ENCODE peak calls at places on chromosomes 3 and 15, in six cellular contexts. G is cardiac fibroblast, Z is transverse colon, U is stomach, S is PC-3, E is K562. D is an unnamed sample.
A peak's percentile ranks its signal among the peaks of the same experiment; 100 is the strongest.

GRCh38 chr3:25493786-25494185 is 65.7 kb downstream of the RARB start:
- DNase-seq in G (peak; percentile 64), Z (no peak), U (no peak), S (peak; percentile 7), E (no peak), D (no peak)

GRCh38 chr3:127763337-127763736 is 59.0 kb downstream of the MGLL start:
- DNase-seq in G (no peak), Z (no peak), U (no peak), S (no peak), E (no peak), D (no peak)

GRCh38 chr15:27934782-27935181 is 164.3 kb downstream of the OCA2 start:
- DNase-seq in G (no peak), Z (no peak), U (no peak), S (no peak), E (no peak), D (no peak)

GRCh38 chr3:43742935-43743334 is 52.2 kb downstream of the ABHD5 start:
- DNase-seq in G (peak; percentile 70), Z (no peak), U (no peak), S (no peak), E (no peak), D (no peak)

GRCh38 chr3:127775398-127776109 is 46.8 kb downstream of the MGLL start:
- DNase-seq in G (peak; percentile 75), Z (no peak), U (no peak), S (no peak), E (no peak), D (no peak)

GRCh38 chr3:146972726-146973125 is 367.6 kb upstream of the PLSCR5 start:
- DNase-seq in G (peak; percentile 61), Z (no peak), U (no peak), S (no peak), E (no peak), D (no peak)

GRCh38 chr3:46674031-46674592 is 19.4 kb downstream of the ALS2CL start:
- DNase-seq in G (no peak), Z (no peak), U (no peak), S (no peak), E (no peak), D (no peak)

GRCh38 chr3:150599611-150600297 is 3.4 kb upstream of the SELENOT start:
- DNase-seq in G (peak; percentile 41), Z (no peak), U (no peak), S (peak; percentile 96), E (peak; percentile 29), D (peak; percentile 43)

GRCh38 chr3:48268936-48269551 is 28.1 kb downstream of the ZNF589 start:
- DNase-seq in G (peak; percentile 9), Z (peak; percentile 47), U (no peak), S (no peak), E (no peak), D (no peak)

GRCh38 chr3:165254812-165255211 is 58.6 kb upstream of the SLITRK3 start:
- DNase-seq in G (peak; percentile 45), Z (no peak), U (no peak), S (peak; percentile 69), E (no peak), D (no peak)

GRCh38 chr15:89556413-89557262 is 18.6 kb upstream of the TICRR start:
- DNase-seq in G (peak; percentile 86), Z (peak; percentile 31), U (no peak), S (peak; percentile 91), E (peak; percentile 57), D (peak; percentile 45)

GRCh38 chr3:62277470-62277869 is 95.9 kb downstream of the FEZF2 start:
- DNase-seq in G (no peak), Z (no peak), U (no peak), S (no peak), E (no peak), D (no peak)

GRCh38 chr15:98530570-98530969 is 117.8 kb upstream of the IGF1R start:
- DNase-seq in G (no peak), Z (no peak), U (no peak), S (no peak), E (no peak), D (no peak)

GRCh38 chr3:137035631-137036030 is 77.8 kb downstream of the IL20RB start:
- DNase-seq in G (peak; percentile 29), Z (no peak), U (no peak), S (peak; percentile 45), E (peak; percentile 32), D (no peak)

GRCh38 chr3:69368129-69368741 is 17.7 kb downstream of the FRMD4B start:
- DNase-seq in G (no peak), Z (peak; percentile 32), U (no peak), S (no peak), E (no peak), D (peak; percentile 68)

GRCh38 chr3:37996785-37997301 is 6.3 kb downstream of the VILL start:
- DNase-seq in G (peak; percentile 81), Z (peak; percentile 91), U (peak; percentile 87), S (peak; percentile 96), E (peak; percentile 84), D (peak; percentile 83)

GRCh38 chr15:63601026-63601726 is 4.0 kb downstream of the FBXL22 start:
- DNase-seq in G (peak; percentile 17), Z (peak; percentile 55), U (no peak), S (no peak), E (no peak), D (peak; percentile 64)

GRCh38 chr15:23647421-23648375 is at the start of gene MAGEL2:
- DNase-seq in G (peak; percentile 0), Z (no peak), U (no peak), S (no peak), E (no peak), D (no peak)

GRCh38 chr3:104323226-104323625 is 1043.5 kb upstream of the ALCAM start:
- DNase-seq in G (no peak), Z (no peak), U (no peak), S (no peak), E (no peak), D (no peak)

GRCh38 chr15:41561777-41562145 is 2.7 kb downstream of the TYRO3 start:
- DNase-seq in G (peak; percentile 85), Z (peak; percentile 24), U (no peak), S (no peak), E (peak; percentile 40), D (no peak)

GRCh38 chr3:8538904-8539303 is 37.3 kb downstream of the LMCD1 start:
- DNase-seq in G (peak; percentile 76), Z (no peak), U (no peak), S (peak; percentile 11), E (no peak), D (no peak)

GRCh38 chr15:56886450-56886856 is 32.0 kb upstream of the TCF12 start:
- DNase-seq in G (no peak), Z (no peak), U (no peak), S (no peak), E (no peak), D (no peak)

GRCh38 chr15:32855942-32856341 is 138.1 kb downstream of the GREM1 start:
- DNase-seq in G (peak; percentile 97), Z (no peak), U (no peak), S (peak; percentile 94), E (no peak), D (no peak)

GRCh38 chr3:31288641-31289100 is 244.1 kb upstream of the STT3B start:
- DNase-seq in G (peak; percentile 45), Z (peak; percentile 11), U (peak; percentile 37), S (peak; percentile 96), E (no peak), D (no peak)

GRCh38 chr15:41490355-41490754 is 3.3 kb upstream of the ITPKA start:
- DNase-seq in G (peak; percentile 85), Z (no peak), U (no peak), S (peak; percentile 94), E (peak; percentile 53), D (peak; percentile 80)

GRCh38 chr3:130386604-130387263 is 41.3 kb downstream of the COL6A5 start:
- DNase-seq in G (peak; percentile 52), Z (no peak), U (no peak), S (peak; percentile 62), E (peak; percentile 77), D (no peak)

GRCh38 chr3:160210799-160211221 is 14.4 kb upstream of the C3orf80 start:
- DNase-seq in G (peak; percentile 75), Z (no peak), U (no peak), S (peak; percentile 54), E (no peak), D (peak; percentile 18)

GRCh38 chr3:22900296-22900695 is 302.8 kb upstream of the UBE2E2 start:
- DNase-seq in G (no peak), Z (no peak), U (no peak), S (no peak), E (no peak), D (no peak)

GRCh38 chr3:11545186-11545851 is 98.4 kb downstream of the VGLL4 start:
- DNase-seq in G (no peak), Z (no peak), U (no peak), S (no peak), E (no peak), D (no peak)
- TF ChIP-seq CTCF in G (peak; percentile 10), Z (no peak), U (no peak), S (no peak), E (no peak), D (no peak)

DNA sequence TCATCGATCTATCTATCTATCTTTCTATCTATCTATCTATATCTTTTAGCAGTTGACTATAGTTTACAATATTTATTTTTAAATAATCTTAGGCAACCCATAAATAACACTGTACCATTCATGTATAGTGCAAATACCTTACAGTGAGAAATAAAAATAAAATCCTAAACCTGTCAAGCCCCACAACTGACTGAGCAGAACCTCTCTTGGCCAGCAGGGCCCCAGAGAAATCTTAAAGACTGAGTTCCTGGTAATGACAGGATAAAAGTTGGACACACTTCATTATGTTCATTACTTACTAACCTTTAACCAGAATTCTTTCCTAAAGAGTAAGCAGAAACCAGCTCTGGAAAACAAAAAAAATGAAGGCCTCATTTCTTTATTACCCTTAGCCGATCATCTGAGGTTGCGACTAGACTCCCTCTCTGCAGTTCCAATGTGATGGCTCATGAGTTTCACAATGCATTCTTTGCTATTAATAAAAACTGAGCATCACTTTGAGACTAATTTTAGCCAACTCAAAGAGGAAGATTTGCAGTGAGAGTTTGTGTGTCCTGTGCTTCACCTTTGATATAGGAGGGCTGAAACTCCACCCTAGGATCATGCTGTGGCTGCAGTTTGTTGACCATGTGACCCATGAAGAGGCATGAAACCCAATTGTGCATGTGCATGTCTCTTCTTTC is 1072.0 kb downstream of the NSUN3 start:
- DNase-seq in G (no peak), Z (no peak), U (no peak), S (peak; percentile 10), E (no peak), D (no peak)
- TF ChIP-seq CTCF in G (no peak), Z (no peak), U (no peak), S (peak; percentile 15), E (no peak), D (no peak)

GRCh38 chr15:93073465-93073952 is 15.5 kb downstream of the RGMA start:
- DNase-seq in G (no peak), Z (no peak), U (no peak), S (no peak), E (no peak), D (no peak)
- TF ChIP-seq CTCF in G (no peak), Z (no peak), U (no peak), S (no peak), E (no peak), D (no peak)

GRCh38 chr3:169850618-169851017 is 19.1 kb downstream of the LRRC31 start:
- DNase-seq in G (no peak), Z (no peak), U (no peak), S (no peak), E (no peak), D (no peak)

GRCh38 chr3:169857811-169858210 is 11.9 kb downstream of the LRRC31 start:
- DNase-seq in G (no peak), Z (no peak), U (no peak), S (no peak), E (no peak), D (no peak)

DNA sequence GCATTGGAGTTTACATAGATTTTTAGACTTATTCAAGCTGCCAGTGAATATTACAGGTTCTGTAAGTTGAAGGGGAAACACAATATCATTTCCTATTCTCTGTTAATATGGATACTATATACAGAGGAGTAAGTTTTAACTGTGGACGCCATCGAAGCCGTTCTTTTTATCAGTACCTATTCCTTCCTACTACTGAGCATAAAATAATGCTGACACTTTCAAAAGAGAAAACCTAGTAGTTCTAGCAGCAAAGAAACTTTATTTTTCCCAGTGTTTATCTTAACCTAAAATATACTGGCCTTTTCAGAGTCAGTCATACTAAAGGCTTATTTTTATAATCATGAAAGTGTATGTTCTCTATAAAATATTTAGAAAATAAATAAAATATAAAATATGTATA is 14.2 kb downstream of the LRRC31 start:
- DNase-seq in G (no peak), Z (no peak), U (no peak), S (no peak), E (no peak), D (no peak)
- TF ChIP-seq CTCF in G (no peak), Z (no peak), U (no peak), S (no peak), E (no peak), D (no peak)